ENCODE peak calls at places on chromosomes 12 and 14, in ten cellular contexts. M is tibial artery, G is fibroblast of mammary gland, E is fibroblast of lung, Y is cardiac fibroblast, F is RWPE1, O is A549, U is GM06990, H is IMR-90, I is neural crest cell. K is an unnamed sample.

GRCh38 chr14:81408595-81408994 is 8.5 kb upstream of the STON2 start:
- DNase-seq in H (no peak), G (no peak), Y (no peak), I (no peak), M (no peak), O (no peak), F (no peak), U (no peak), E (no peak), K (no peak)

GRCh38 chr12:124418156-124418555 is 123.3 kb downstream of the RFLNA start:
- DNase-seq in H (no peak), E (no peak), G (no peak), Y (no peak), O (no peak), F (no peak), M (no peak), I (no peak), U (no peak), K (no peak)

GRCh38 chr12:51098611-51099010 is 15.2 kb upstream of the CSRNP2 start:
- DNase-seq in H (peak; percentile 37), E (no peak), I (no peak), F (no peak), Y (no peak), U (no peak), G (peak; percentile 84), O (no peak), M (no peak), K (no peak)

GRCh38 chr12:42482086-42482819 is 107.3 kb downstream of the PRICKLE1 start:
- DNase-seq in O (no peak), H (peak; percentile 56), U (no peak), E (peak; percentile 56), F (no peak), G (peak; percentile 49), M (no peak), I (no peak), Y (peak; percentile 78), K (no peak)

GRCh38 chr12:24500466-24501232 is 448.3 kb downstream of the BCAT1 start:
- DNase-seq in O (no peak), I (no peak), Y (no peak), U (no peak), F (peak; percentile 13), H (peak; percentile 50), E (peak; percentile 74), M (no peak), G (peak; percentile 56), K (no peak)

GRCh38 chr14:102570334-102570995 is 22.0 kb upstream of the RCOR1 start:
- DNase-seq in G (no peak), E (no peak), Y (no peak), H (no peak), M (no peak), U (no peak), O (no peak), I (no peak), F (no peak), K (no peak)

GRCh38 chr12:102551186-102551585 is 70.8 kb upstream of the IGF1 start:
- DNase-seq in G (no peak), O (no peak), Y (no peak), F (no peak), I (no peak), M (no peak), E (no peak), H (no peak), U (no peak), K (no peak)

GRCh38 chr12:32501835-32502333 is 102.5 kb downstream of the FGD4 start:
- DNase-seq in M (no peak), I (peak; percentile 72), Y (peak; percentile 86), U (no peak), E (peak; percentile 91), O (no peak), F (peak; percentile 32), G (peak; percentile 80), H (peak; percentile 81), K (no peak)

GRCh38 chr12:25276199-25276937 is 25.6 kb upstream of the KRAS start:
- DNase-seq in G (peak; percentile 95), I (no peak), U (no peak), E (peak; percentile 91), H (peak; percentile 98), Y (peak; percentile 77), F (peak; percentile 68), O (peak; percentile 43), M (no peak), K (no peak)

GRCh38 chr14:49942090-49942489 is 49.2 kb downstream of the ARF6 start:
- DNase-seq in Y (peak; percentile 22), F (no peak), O (no peak), E (no peak), I (no peak), M (peak; percentile 51), U (no peak), G (no peak), H (no peak), K (no peak)

GRCh38 chr14:69685217-69685616 is 73.8 kb downstream of the SUSD6 start:
- DNase-seq in U (no peak), E (no peak), F (peak; percentile 89), I (no peak), H (peak; percentile 84), O (no peak), G (peak; percentile 37), M (no peak), Y (no peak), K (peak; percentile 31)

GRCh38 chr12:103495783-103496456 is at the start of gene C12orf42:
- DNase-seq in F (no peak), G (peak; percentile 41), O (peak; percentile 80), I (peak; percentile 48), M (no peak), E (peak; percentile 15), U (peak; percentile 62), Y (peak; percentile 7), H (no peak), K (peak; percentile 59)

DNA sequence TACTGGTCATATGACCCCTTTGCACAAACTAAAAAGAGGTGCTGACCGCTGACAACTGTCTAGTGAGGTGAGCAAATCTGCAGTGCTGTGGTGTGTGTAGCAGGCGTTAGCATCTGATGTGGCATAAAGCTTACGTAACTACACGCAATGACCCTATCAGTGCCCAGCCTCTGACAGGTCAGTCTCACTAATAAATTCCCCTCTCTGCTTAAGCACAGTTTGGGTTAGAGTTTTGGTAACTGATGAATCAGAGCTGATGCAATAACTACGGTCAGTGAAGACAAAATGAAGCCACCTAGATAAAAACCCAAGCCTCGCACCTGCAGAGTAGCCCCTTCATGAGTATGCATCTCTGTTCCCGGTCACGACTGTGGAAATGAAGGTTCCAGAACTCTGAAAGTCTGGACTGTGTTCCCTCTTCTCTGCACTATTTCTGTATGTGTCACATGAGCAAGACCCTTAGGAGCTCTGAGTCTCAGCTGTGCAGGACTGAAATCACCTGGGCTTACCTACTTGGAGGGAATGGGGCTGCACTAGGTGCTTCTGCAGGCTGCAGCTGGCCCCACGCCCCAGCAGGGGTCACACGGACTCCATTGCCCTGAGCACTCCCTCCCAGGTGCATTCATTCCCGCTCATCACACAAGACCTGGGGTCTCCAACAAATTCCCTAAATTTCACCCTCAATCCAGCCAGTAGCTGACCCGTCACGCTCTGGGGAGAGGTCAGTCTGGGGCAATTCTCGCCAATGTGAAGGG is 54.4 kb downstream of the RIMBP2 start:
- DNase-seq in M (no peak), I (no peak), Y (no peak), U (no peak), F (peak; percentile 22), E (no peak), H (no peak), G (no peak), O (no peak), K (no peak)
- TF ChIP-seq CTCF in M (no peak), I (peak; percentile 22), Y (no peak), U (no peak), F (no peak), E (no peak), H (no peak), G (no peak), O (no peak), K (no peak)

DNA sequence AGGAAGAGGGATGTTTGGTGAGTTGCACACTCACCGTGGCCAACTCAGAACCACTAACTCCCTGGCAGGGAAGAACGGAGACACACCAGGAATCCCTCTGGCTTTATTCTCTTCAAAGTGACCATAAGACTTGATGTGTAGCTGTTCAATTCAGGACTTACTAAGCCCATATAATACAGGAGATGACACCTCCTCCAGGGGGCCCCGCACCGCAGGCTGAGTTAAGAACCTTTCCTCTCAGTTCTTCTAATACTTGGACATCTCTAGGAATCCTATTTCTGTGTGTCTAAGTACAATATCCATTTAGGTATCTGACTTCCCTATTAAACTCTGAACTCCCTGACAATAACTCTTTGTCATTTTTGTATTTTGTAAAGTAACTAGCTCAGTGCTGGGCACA is 49.5 kb downstream of the DCAF4 start:
- DNase-seq in O (peak; percentile 29), G (peak; percentile 6), U (no peak), Y (no peak), H (no peak), I (no peak), M (no peak), F (no peak), E (no peak), K (no peak)
- TF ChIP-seq CTCF in O (peak; percentile 12), G (peak; percentile 8), U (peak; percentile 25), Y (no peak), H (no peak), I (no peak), M (no peak), F (no peak), E (no peak), K (peak; percentile 22)

DNA sequence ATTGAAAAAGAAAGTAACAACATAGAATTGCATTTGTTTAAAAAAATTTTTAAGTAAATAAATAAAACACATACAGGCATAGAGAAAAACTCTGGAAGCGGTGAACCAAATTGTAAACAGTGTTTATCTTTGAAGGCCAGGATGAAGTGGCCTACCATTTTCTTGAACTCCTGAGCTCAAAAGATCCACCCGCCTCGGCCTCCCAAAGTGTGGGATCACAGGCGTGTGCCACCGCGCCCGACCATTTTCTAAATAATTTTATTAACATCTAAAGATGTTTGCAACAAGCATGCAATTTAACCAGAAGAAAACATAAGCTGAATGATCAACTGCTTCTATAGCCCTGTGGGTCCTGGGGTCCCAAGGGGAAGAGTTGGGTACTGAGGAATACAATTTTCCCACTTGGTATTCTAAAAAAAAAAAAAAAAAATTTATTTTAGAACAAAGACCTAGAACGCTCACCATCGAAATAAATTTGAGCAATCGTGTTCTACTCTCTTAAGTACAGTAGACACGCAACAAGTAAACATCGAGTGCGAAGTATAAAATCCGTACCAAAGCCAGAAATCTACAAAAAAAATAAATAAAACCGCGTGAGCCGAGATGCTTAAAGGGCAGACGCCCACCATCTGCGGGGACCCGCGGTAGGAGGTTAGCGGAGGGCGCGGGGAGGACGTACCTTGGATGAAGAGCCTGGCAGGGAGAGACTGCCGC is 489 bp downstream of the MIS18BP1 start:
- DNase-seq in U (peak; percentile 21), H (peak; percentile 5), G (peak; percentile 22), I (peak; percentile 6), F (no peak), E (no peak), O (no peak), Y (peak; percentile 16), M (no peak), K (no peak)
- TF ChIP-seq CTCF in U (no peak), H (no peak), G (no peak), I (no peak), F (no peak), E (no peak), O (no peak), Y (no peak), M (no peak), K (no peak)

DNA sequence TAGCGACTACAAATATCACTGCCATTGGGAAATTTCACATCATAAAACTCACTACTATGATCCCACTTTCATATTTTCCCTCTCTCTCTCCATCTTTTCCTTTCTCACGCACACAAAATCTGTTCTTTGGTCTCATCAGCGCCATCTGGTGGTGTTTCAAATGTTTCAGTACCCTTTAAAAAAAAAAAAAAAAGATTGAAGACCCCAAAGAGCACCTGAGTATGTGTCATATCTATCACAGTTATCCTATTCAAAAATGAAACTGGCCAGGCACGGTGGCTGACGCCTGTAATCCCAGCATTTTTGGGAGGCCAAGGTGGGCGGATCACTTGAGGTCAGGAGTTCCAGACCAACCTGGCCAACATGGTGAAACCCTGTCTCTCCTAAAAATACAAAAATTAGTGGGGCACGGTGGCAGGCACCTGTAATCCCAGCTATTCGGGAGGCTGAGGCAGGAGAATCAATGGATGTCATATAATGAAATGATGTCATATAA is 72.4 kb downstream of the TTC9 start:
- DNase-seq in Y (peak; percentile 69), E (peak; percentile 62), O (peak; percentile 58), H (peak; percentile 63), G (peak; percentile 63), U (peak; percentile 40), F (peak; percentile 39), M (no peak), I (peak; percentile 67), K (no peak)
- TF ChIP-seq CTCF in Y (peak; percentile 47), E (peak; percentile 56), O (peak; percentile 77), H (peak; percentile 58), G (peak; percentile 53), U (peak; percentile 54), F (peak; percentile 68), M (peak; percentile 55), I (peak; percentile 84), K (peak; percentile 47)

K was measured in GM13977.